ENCODE peak calls at places on chromosomes 1 and 21, in four cellular contexts. H, I, D and T are unnamed samples.
A peak's percentile ranks its signal among the peaks of the same experiment; 100 is the strongest.

GRCh38 chr1:202571719-202572339 is 138.4 kb downstream of the SYT2 start:
- DNase-seq in D (peak; percentile 59), H (peak; percentile 63), I (no peak), T (no peak)

GRCh38 chr1:114482585-114482984 is 28.4 kb downstream of the TRIM33 start:
- DNase-seq in D (no peak), H (peak; percentile 64), I (no peak), T (no peak)

GRCh38 chr1:222896630-222897526 is 82.0 kb downstream of the DISP1 start:
- DNase-seq in H (no peak), I (no peak), D (peak; percentile 53), T (no peak)

GRCh38 chr1:87402192-87403046 is 73.7 kb downstream of the LMO4 start:
- DNase-seq in D (peak; percentile 81), H (no peak), I (no peak), T (no peak)

GRCh38 chr1:242651817-242652216 is 127.3 kb upstream of the PLD5 start:
- DNase-seq in I (peak; percentile 83), D (no peak), H (peak; percentile 86), T (peak; percentile 47)

GRCh38 chr1:247060771-247061170 is 17.8 kb downstream of the ZNF670 start:
- DNase-seq in D (no peak), H (no peak), I (no peak), T (no peak)

GRCh38 chr1:204174958-204175357 is 8.8 kb upstream of the REN start:
- DNase-seq in D (no peak), H (no peak), I (no peak), T (no peak)

GRCh38 chr1:39381839-39382238 is 109.6 kb upstream of the BMP8A start:
- DNase-seq in H (no peak), D (peak; percentile 67), I (no peak), T (no peak)

GRCh38 chr1:186819140-186819539 is 9.6 kb upstream of the PLA2G4A start:
- DNase-seq in I (no peak), D (peak; percentile 90), H (no peak), T (no peak)

GRCh38 chr1:184297244-184297750 is 89.5 kb upstream of the C1orf21 start:
- DNase-seq in I (no peak), D (no peak), H (no peak), T (no peak)

GRCh38 chr1:40042337-40042736 is 1.8 kb downstream of the CAP1 start:
- DNase-seq in H (no peak), D (peak; percentile 67), I (no peak), T (no peak)

GRCh38 chr1:53736290-53736689 is 2.7 kb downstream of the GLIS1 start:
- DNase-seq in H (no peak), I (no peak), D (peak; percentile 78), T (no peak)

GRCh38 chr1:204968946-204969345 is 74.1 kb upstream of the CNTN2 start:
- DNase-seq in D (no peak), H (no peak), I (no peak), T (no peak)

GRCh38 chr1:156870734-156871133 is 10.1 kb downstream of the NTRK1 start:
- DNase-seq in I (no peak), H (no peak), D (peak; percentile 93), T (no peak)

GRCh38 chr1:90391116-90391515 is 326.0 kb downstream of the BARHL2 start:
- DNase-seq in I (no peak), H (peak; percentile 20), D (peak; percentile 26), T (no peak)

GRCh38 chr1:202227273-202227672 is 33.7 kb downstream of the LGR6 start:
- DNase-seq in I (no peak), H (no peak), D (no peak), T (no peak)

GRCh38 chr1:181424786-181425403 is 58.4 kb upstream of the CACNA1E start:
- DNase-seq in I (peak; percentile 88), D (peak; percentile 58), H (peak; percentile 90), T (peak; percentile 64)

DNA sequence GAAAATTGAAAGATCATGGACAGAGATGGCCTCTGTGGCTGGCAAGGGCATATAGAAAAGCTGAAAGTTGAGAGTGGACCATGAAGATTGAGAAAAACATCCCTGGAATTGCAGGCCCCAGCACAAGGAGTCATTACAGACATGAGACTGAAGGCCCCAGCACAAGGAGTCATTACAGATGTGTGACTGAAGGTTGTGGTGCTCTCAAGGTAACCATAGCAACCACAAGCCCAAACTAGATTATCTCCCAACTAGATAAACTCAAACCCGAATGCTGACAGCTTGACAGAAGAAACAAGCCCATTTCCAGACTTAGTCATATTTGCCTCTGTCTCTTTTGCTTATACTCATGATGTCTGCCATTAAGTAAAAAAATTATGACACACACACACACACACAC is 1252.1 kb upstream of the ADGRL4 start:
- DNase-seq in I (no peak), H (peak; percentile 75), D (no peak), T (no peak)
- H3K56ac ChIP-seq in I (no peak overlapping the region), H (no peak overlapping the region), D (no peak overlapping the region), T (no peak overlapping the region)

DNA sequence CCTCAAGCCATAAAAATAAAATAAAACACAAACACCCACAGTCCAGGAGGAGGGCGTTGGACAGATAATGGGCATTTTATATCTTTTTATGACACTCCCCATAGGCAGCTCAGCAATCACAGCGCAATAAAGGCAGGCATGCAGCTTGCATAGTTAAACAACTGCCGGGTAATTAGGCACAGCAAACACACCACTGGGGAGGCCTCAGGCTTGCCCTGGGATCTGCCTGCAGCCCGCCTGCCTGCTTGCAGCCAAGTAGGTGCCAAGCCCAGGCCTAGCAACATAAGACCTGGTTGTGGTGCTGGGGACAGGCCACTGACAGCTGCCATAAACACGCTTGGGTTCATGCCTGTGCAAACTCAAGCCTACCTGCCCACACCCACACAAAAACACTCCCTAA is 54.2 kb downstream of the DMAP1 start:
- DNase-seq in D (no peak), H (no peak), I (no peak), T (no peak)
- H3K18ac ChIP-seq in D (no peak overlapping the region), H (no peak overlapping the region), I (no peak overlapping the region), T (no peak overlapping the region)

GRCh38 chr21:29193907-29194306 is 63.5 kb downstream of the MAP3K7CL start:
- DNase-seq in I (no peak), D (no peak), H (no peak), T (no peak)

GRCh38 chr21:29196021-29196663 is 65.7 kb downstream of the MAP3K7CL start:
- DNase-seq in D (peak; percentile 97), I (no peak), H (peak; percentile 72), T (no peak)

GRCh38 chr21:29194342-29194741 is 63.9 kb downstream of the MAP3K7CL start:
- DNase-seq in I (no peak), D (no peak), H (no peak), T (no peak)

GRCh38 chr21:29192999-29193563 is 62.6 kb downstream of the MAP3K7CL start:
- DNase-seq in D (no peak), I (no peak), H (peak; percentile 29), T (no peak)

DNA sequence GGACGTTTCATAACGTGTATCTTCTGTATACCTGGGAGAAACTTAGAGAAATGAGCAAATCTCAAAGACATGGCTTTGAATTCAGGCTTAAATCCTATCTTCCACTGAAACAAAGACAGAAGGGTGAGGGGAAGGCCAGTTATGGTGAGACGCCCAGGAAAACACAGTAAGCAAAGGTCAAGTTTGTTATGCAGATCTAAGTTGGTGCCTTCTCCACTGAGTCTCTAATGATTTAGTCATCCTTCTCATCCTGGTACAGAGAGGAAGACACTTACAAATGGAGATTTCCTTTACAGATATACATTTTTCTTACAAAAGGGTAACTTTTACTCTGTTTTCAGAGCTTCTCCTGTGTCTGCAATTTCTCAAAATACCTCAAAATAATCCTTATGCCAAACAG is 64.4 kb downstream of the MAP3K7CL start:
- DNase-seq in D (peak; percentile 39), H (no peak), I (no peak), T (no peak)
- H3K56ac ChIP-seq in D (peak overlapping the region; percentile 8), H (no peak overlapping the region), I (no peak overlapping the region), T (no peak overlapping the region)

DNA sequence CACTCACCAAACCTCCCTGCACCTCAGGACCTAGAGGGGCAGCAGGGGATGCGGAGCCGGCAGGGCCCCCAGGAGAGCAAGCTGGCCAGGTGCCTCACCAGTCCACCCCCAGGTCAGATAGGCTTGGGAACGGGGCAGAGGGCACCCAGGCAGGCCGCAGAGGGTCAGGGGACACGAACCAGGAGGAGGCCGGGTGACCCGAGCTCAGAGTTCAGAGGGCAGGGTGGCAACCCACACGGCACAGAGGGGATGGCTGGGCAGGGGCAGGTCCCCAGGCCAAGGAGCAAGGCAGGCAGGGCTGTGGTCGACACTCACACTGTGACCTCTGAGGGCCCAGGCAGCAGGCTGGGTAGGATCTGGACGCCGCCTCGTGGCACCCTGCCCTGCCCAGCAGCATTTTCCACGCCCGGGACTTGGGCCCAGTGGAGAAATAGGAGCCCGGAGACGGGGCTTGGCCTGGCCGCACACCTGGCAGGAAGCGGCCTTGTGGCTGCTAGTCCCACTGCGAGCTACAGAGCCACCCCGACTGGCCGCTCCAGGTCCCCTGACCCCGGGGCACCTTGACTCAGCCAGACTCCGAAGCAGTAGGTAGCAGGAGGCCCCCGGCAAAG is 5.3 kb downstream of the DVL1 start:
- DNase-seq in I (no peak), H (no peak), D (no peak), T (no peak)
- H3K18ac ChIP-seq in I (no peak overlapping the region), H (no peak overlapping the region), D (no peak overlapping the region), T (no peak overlapping the region)

GRCh38 chr1:160629286-160630210 is 17.3 kb downstream of the SLAMF1 start:
- DNase-seq in H (peak; percentile 39), I (no peak), D (no peak), T (no peak)

GRCh38 chr1:160631983-160632625 is 14.7 kb downstream of the SLAMF1 start:
- DNase-seq in H (no peak), I (no peak), D (no peak), T (no peak)

GRCh38 chr1:160633330-160633903 is 13.4 kb downstream of the SLAMF1 start:
- DNase-seq in I (no peak), D (no peak), H (no peak), T (no peak)

GRCh38 chr1:160628799-160629263 is 18.0 kb downstream of the SLAMF1 start:
- DNase-seq in I (no peak), H (peak; percentile 71), D (no peak), T (no peak)

GRCh38 chr1:160630523-160631087 is 16.2 kb downstream of the SLAMF1 start:
- DNase-seq in D (no peak), I (no peak), H (peak; percentile 83), T (no peak)
- H3K56ac ChIP-seq in D (no peak overlapping the region), I (no peak overlapping the region), H (peak overlapping the region; percentile 88), T (no peak overlapping the region)

GRCh38 chr1:94614168-94614815 is 72.7 kb upstream of the F3 start:
- DNase-seq in H (no peak), D (no peak), I (no peak), T (no peak)
- H3K18ac ChIP-seq in H (no peak overlapping the region), D (peak overlapping the region; percentile 87), I (no peak overlapping the region), T (no peak overlapping the region)